ENCODE peak calls at places on chromosomes 12 and 14, in six cellular contexts. A is NCI-H146, O is RWPE1, G is NCI-H1092 treated with DMSO at 0.1 percent for 48 hours, K is HTR-8/SVneo, I is left kidney. L is an unnamed sample.

GRCh38 chr14:54172562-54172961 is 215.9 kb upstream of the BMP4 start:
- DNase-seq in A (no peak), O (no peak), G (no peak), K (no peak), I (no peak), L (no peak)

GRCh38 chr14:86166541-86166940 is 636.6 kb downstream of the FLRT2 start:
- DNase-seq in A (peak), O (no peak), G (peak), K (no peak), I (no peak), L (peak)

GRCh38 chr12:114412307-114412706 is 6.4 kb upstream of the TBX5 start:
- DNase-seq in A (no peak), O (no peak), G (no peak), K (no peak), I (no peak), L (no peak)

GRCh38 chr12:76030378-76031080 is 1.0 kb downstream of the PHLDA1 start:
- DNase-seq in A (peak), O (peak), G (peak), K (no peak), I (peak), L (peak)

GRCh38 chr14:103545219-103545914 is 16.4 kb downstream of the TRMT61A start:
- DNase-seq in A (no peak), O (no peak), G (no peak), K (no peak), I (no peak), L (no peak)

GRCh38 chr12:21642707-21643389 is 14.8 kb downstream of the LDHB start:
- DNase-seq in A (no peak), O (no peak), G (no peak), K (no peak), I (no peak), L (no peak)

GRCh38 chr12:118958520-118958919 is 22.8 kb upstream of the SRRM4 start:
- DNase-seq in A (peak), O (no peak), G (no peak), K (no peak), I (no peak), L (peak)

GRCh38 chr12:125533434-125534029 is 468.3 kb downstream of the AACS start:
- DNase-seq in A (peak), O (peak), G (peak), K (peak), I (peak), L (peak)

GRCh38 chr12:14716848-14717444 is 20.5 kb upstream of the GUCY2C start:
- DNase-seq in A (peak), O (peak), G (no peak), K (no peak), I (peak), L (peak)

GRCh38 chr14:92584856-92585255 is 71.3 kb downstream of the RIN3 start:
- DNase-seq in A (no peak), O (no peak), G (no peak), K (no peak), I (no peak), L (no peak)

GRCh38 chr12:93778306-93778705 is 101.1 kb downstream of the CRADD start:
- DNase-seq in A (no peak), O (no peak), G (no peak), K (peak), I (peak), L (no peak)

GRCh38 chr14:75254381-75254821 is 24.2 kb upstream of the FOS start:
- DNase-seq in A (no peak), O (peak), G (no peak), K (no peak), I (no peak), L (no peak)

GRCh38 chr12:57089259-57090245 is 638 bp downstream of the NAB2 start:
- DNase-seq in A (peak), O (no peak), G (no peak), K (peak), I (peak), L (peak)

GRCh38 chr12:117645473-117645872 is 284.0 kb upstream of the NOS1 start:
- DNase-seq in A (no peak), O (no peak), G (no peak), K (no peak), I (no peak), L (no peak)